ENCODE peak calls at places on chromosomes 3 and 15, in six cellular contexts. B is CD8-positive, alpha-beta memory T cell; Y is NCI-H1105 treated with DMSO at 0.1 percent for 48 hours; N is H54; X is NCI-H446 treated with DMSO at 0.1 percent for 48 hours; L is psoas muscle. R is an unnamed sample.

GRCh38 chr3:135981701-135982403 is 16.3 kb downstream of the PPP2R3A start:
- DNase-seq in B (no peak), Y (no peak), N (no peak), X (no peak), L (no peak), R (no peak)

GRCh38 chr3:23459437-23459836 is 256.3 kb downstream of the UBE2E2 start:
- DNase-seq in B (no peak), Y (no peak), N (no peak), X (no peak), L (no peak), R (no peak)

GRCh38 chr3:8733332-8734094 is at the start of gene CAV3:
- DNase-seq in B (no peak), Y (no peak), N (no peak), X (no peak), L (peak), R (no peak)

GRCh38 chr3:194265505-194265892 is 85.6 kb downstream of the CPN2 start:
- DNase-seq in B (no peak), Y (no peak), N (peak), X (no peak), L (peak), R (no peak)

GRCh38 chr15:50257924-50258323 is 7.6 kb downstream of the HDC start:
- DNase-seq in B (no peak), Y (no peak), N (no peak), X (no peak), L (no peak), R (no peak)

GRCh38 chr3:39447637-39448483 is 19.6 kb upstream of the MOBP start:
- DNase-seq in B (peak), Y (peak), N (peak), X (peak), L (no peak), R (peak)

GRCh38 chr3:140370686-140371085 is 307.2 kb upstream of the TRIM42 start:
- DNase-seq in B (no peak), Y (no peak), N (no peak), X (no peak), L (no peak), R (no peak)

GRCh38 chr3:37955918-37956317 is 34.7 kb upstream of the VILL start:
- DNase-seq in B (no peak), Y (no peak), N (no peak), X (no peak), L (no peak), R (no peak)

GRCh38 chr15:29139540-29140459 is 129.8 kb downstream of the NSMCE3 start:
- DNase-seq in B (peak), Y (no peak), N (peak), X (no peak), L (peak), R (no peak)

GRCh38 chr3:143538577-143538981 is 309.7 kb downstream of the SLC9A9 start:
- DNase-seq in B (no peak), Y (no peak), N (no peak), X (no peak), L (no peak), R (no peak)

GRCh38 chr15:32747886-32748285 is 30.1 kb downstream of the GREM1 start:
- DNase-seq in B (no peak), Y (no peak), N (no peak), X (no peak), L (no peak), R (no peak)

R was measured in natural killer cell treated with Interleukin-12 subunit alpha and Interleukin-12 subunit beta and Interleukin-15 and Interleukin-18, amount 100 ng/mL, for 72 hours.